ENCODE peak calls at places on chromosomes 2 and 18, in seven cellular contexts. F is adrenal gland; H is CD8-positive, alpha-beta T cell; Q is OCI-LY7; P is cardiac muscle cell; M is kidney; U is transverse colon. S is an unnamed sample.
A peak's percentile ranks its signal among the peaks of the same experiment; 100 is the strongest.

GRCh38 chr18:47809420-47809819 is 121.0 kb downstream of the SMAD2 start:
- DNase-seq in F (no peak), H (no peak), Q (no peak), P (peak; percentile 11), M (no peak), U (no peak), S (no peak)

GRCh38 chr2:68745006-68745405 is 10.4 kb downstream of the ARHGAP25 start:
- DNase-seq in F (no peak), H (no peak), Q (no peak), P (no peak), M (no peak), U (no peak), S (no peak)

GRCh38 chr2:37786153-37786809 is 114.8 kb upstream of the CDC42EP3 start:
- DNase-seq in F (no peak), H (no peak), Q (no peak), P (no peak), M (no peak), U (no peak), S (no peak)

GRCh38 chr2:17976871-17977746 is 98.6 kb downstream of the KCNS3 start:
- DNase-seq in F (no peak), H (no peak), Q (no peak), P (peak; percentile 87), M (no peak), U (peak; percentile 18), S (no peak)

GRCh38 chr2:28300489-28300888 is 92.2 kb upstream of the FOSL2 start:
- DNase-seq in F (no peak), H (no peak), Q (no peak), P (peak; percentile 87), M (no peak), U (no peak), S (no peak)

GRCh38 chr2:128734521-128735295 is 416.0 kb upstream of the HS6ST1 start:
- DNase-seq in F (no peak), H (no peak), Q (peak; percentile 65), P (peak; percentile 70), M (peak; percentile 89), U (no peak), S (peak; percentile 78)

GRCh38 chr2:176101862-176102261 is 2.3 kb downstream of the HOXD12 start:
- DNase-seq in F (no peak), H (no peak), Q (no peak), P (no peak), M (no peak), U (no peak), S (no peak)

GRCh38 chr18:63365909-63366269 is 1.1 kb downstream of the KDSR start:
- DNase-seq in F (no peak), H (no peak), Q (peak; percentile 8), P (peak; percentile 24), M (no peak), U (peak; percentile 24), S (no peak)

GRCh38 chr2:164495491-164496223 is 125.6 kb downstream of the GRB14 start:
- DNase-seq in F (no peak), H (no peak), Q (no peak), P (peak; percentile 79), M (no peak), U (no peak), S (no peak)

GRCh38 chr2:35033748-35034147 is 1321.8 kb upstream of the CRIM1 start:
- DNase-seq in F (no peak), H (no peak), Q (no peak), P (no peak), M (no peak), U (no peak), S (peak; percentile 43)

GRCh38 chr2:35035883-35036282 is 1319.7 kb upstream of the CRIM1 start:
- DNase-seq in F (no peak), H (no peak), Q (no peak), P (no peak), M (no peak), U (no peak), S (no peak)
- TF ChIP-seq CTCF in F (no peak), H (no peak), Q (peak; percentile 61), P (no peak), M (peak; percentile 13), U (no peak), S (no peak)

GRCh38 chr2:163368655-163369054 is 367.2 kb downstream of the FIGN start:
- DNase-seq in F (no peak), H (no peak), Q (no peak), P (no peak), M (no peak), U (no peak), S (no peak)
- H3K4me1 ChIP-seq in F (no peaks in the 10 kb centered on the region), H (no peaks in the 10 kb centered on the region), Q (no peaks in the 10 kb centered on the region), P (no peaks in the 10 kb centered on the region), M (no peaks in the 10 kb centered on the region), U (no peaks in the 10 kb centered on the region), S (no peaks in the 10 kb centered on the region)

DNA sequence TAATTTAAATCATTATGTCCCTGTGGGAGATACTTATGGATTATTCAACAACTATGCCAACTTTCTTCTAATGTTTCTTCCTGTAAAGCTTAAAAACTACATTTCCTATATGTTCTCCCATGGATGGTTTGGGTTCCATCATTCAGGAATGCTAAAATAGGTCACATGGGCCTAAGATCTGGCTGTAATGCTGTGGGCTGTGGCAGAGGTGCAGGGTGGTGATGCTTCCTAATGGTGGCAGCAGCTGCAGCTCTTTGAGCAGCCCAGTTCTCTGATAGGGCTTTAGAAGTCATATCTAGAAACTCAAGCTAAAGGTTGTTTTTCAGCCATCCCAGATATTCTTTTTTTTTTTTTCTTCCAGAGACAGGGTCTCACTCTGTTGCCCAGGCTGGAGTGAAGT is 266.1 kb downstream of the ZNF385B start:
- DNase-seq in F (no peak), H (no peak), Q (no peak), P (no peak), M (no peak), U (no peak), S (no peak)
- TF ChIP-seq CTCF in F (no peak), H (no peak), Q (peak; percentile 30), P (no peak), M (peak; percentile 8), U (no peak), S (no peak)

DNA sequence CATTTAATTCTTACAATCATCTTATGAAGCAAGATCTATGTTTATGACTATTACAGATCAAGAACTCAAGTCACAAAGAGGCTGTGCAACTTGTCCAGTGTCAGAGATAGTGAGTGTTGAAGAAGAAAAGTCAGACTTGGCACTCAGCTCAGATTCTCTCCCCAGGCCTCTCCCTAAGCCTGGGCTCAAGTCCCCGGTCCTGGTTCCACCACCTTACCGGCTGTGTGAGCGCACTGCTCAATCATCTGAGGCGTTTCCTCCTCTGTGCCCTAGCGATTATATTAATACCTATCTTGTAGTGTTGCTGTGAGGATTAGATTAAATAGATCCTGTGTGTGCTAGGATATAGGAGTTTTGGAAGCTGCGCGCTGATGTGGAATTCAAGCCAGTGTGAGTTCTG is 38.5 kb downstream of the TNS1 start:
- DNase-seq in F (no peak), H (no peak), Q (no peak), P (peak; percentile 35), M (peak; percentile 68), U (no peak), S (peak; percentile 28)
- H3K4me1 ChIP-seq in F (peaks cover 65% of the 10 kb centered on the region), H (no peaks in the 10 kb centered on the region), Q (no peaks in the 10 kb centered on the region), P (peaks cover 25% of the 10 kb centered on the region), M (peaks cover 42% of the 10 kb centered on the region), U (peaks cover 37% of the 10 kb centered on the region), S (peaks cover 28% of the 10 kb centered on the region)

DNA sequence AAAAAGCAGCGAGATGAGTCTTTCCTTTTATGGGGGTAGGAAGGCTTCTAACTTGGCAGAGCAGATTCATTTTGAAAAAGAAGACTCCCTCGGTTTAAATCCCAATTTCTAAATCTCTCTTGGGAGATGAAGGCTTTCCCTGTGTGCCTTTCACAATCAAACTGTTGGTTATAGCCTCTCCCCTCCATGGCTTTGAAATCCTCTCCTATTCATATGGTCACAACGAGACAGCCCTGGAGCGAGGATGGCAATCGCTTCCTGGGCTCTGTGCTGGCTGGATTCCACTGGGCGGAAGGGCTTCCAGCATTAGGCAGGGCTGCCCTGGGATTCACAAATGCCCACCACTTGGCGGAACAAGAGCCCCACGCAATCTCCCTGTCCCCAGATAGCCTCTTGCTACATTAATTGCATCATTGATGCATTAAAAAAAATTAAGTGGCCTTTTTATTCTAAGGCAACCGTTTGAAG is 1.6 kb downstream of the CAVIN2 start:
- DNase-seq in F (no peak), H (no peak), Q (no peak), P (peak; percentile 75), M (peak; percentile 75), U (no peak), S (peak; percentile 65)
- TF ChIP-seq CTCF in F (no peak), H (no peak), Q (no peak), P (no peak), M (no peak), U (no peak), S (no peak)

GRCh38 chr18:8765692-8766463 is 60.5 kb downstream of the MTCL1 start:
- DNase-seq in F (no peak), H (no peak), Q (no peak), P (no peak), M (no peak), U (no peak), S (no peak)

GRCh38 chr18:8766576-8767253 is 61.4 kb downstream of the MTCL1 start:
- DNase-seq in F (no peak), H (no peak), Q (no peak), P (no peak), M (no peak), U (no peak), S (no peak)

GRCh38 chr18:8762968-8763367 is 57.6 kb downstream of the MTCL1 start:
- DNase-seq in F (no peak), H (no peak), Q (no peak), P (no peak), M (no peak), U (no peak), S (no peak)

GRCh38 chr18:8760984-8761383 is 55.6 kb downstream of the MTCL1 start:
- DNase-seq in F (no peak), H (no peak), Q (no peak), P (no peak), M (no peak), U (no peak), S (no peak)

GRCh38 chr18:8763611-8764010 is 58.3 kb downstream of the MTCL1 start:
- DNase-seq in F (no peak), H (no peak), Q (no peak), P (no peak), M (no peak), U (no peak), S (no peak)
- H3K4me1 ChIP-seq in F (no peaks in the 10 kb centered on the region), H (no peaks in the 10 kb centered on the region), Q (no peaks in the 10 kb centered on the region), P (peaks cover 13% of the 10 kb centered on the region), M (no peaks in the 10 kb centered on the region), U (peaks cover 9% of the 10 kb centered on the region), S (no peaks in the 10 kb centered on the region)

GRCh38 chr2:44920751-44921150 is 20.8 kb upstream of the SIX3 start:
- DNase-seq in F (no peak), H (no peak), Q (no peak), P (no peak), M (no peak), U (no peak), S (no peak)
- TF ChIP-seq CTCF in F (no peak), H (no peak), Q (no peak), P (no peak), M (no peak), U (no peak), S (no peak)